ENCODE peak calls at places on chromosomes 13 and 19, in seven cellular contexts. O is lung; X is neuronal stem cell; C is sigmoid colon; N is aorta; L is hepatocyte; G is CD8-positive, alpha-beta memory T cell. I is an unnamed sample. For H3K4me1 and H3K9me3, the result is how much of the 10 kb centered on the place peaks cover.

GRCh38 chr19:7224205-7224833 is 69.9 kb downstream of the INSR start:
- DNase-seq in G (no peak), C (peak), O (peak), N (no peak), X (no peak), L (no peak), I (no peak)

GRCh38 chr13:23411706-23412105 is 21.8 kb downstream of the SACS start:
- DNase-seq in O (no peak), N (no peak), C (no peak), G (no peak), L (no peak), X (no peak), I (no peak)

GRCh38 chr13:26956532-26957142 is 196.1 kb upstream of the GPR12 start:
- DNase-seq in L (peak), O (no peak), G (no peak), C (no peak), X (no peak), N (no peak), I (no peak)

GRCh38 chr19:55251296-55252081 is 7.3 kb downstream of the PPP6R1 start:
- DNase-seq in N (no peak), X (no peak), C (no peak), L (no peak), G (no peak), O (no peak), I (no peak)

GRCh38 chr19:55545913-55546495 is 661 bp upstream of the SBK3 start:
- DNase-seq in X (no peak), G (no peak), O (no peak), C (no peak), N (no peak), L (no peak), I (no peak)

GRCh38 chr19:54172764-54173699 is at the start of gene TMC4:
- DNase-seq in X (no peak), G (no peak), O (peak), N (no peak), L (peak), C (no peak), I (no peak)

GRCh38 chr19:32702010-32702409 is 10.4 kb downstream of the NUDT19 start:
- DNase-seq in C (no peak), L (peak), X (no peak), N (no peak), G (no peak), O (no peak), I (no peak)

GRCh38 chr19:24033308-24033961 is 53.6 kb upstream of the ZNF254 start:
- DNase-seq in O (peak), N (peak), L (peak), C (peak), G (peak), X (peak), I (peak)

GRCh38 chr19:42255766-42256750 is 1.1 kb upstream of the ERF start:
- DNase-seq in G (no peak), X (peak), N (peak), O (no peak), C (peak), L (peak), I (peak)

GRCh38 chr19:49920624-49921363 is 8.2 kb upstream of the ATF5 start:
- DNase-seq in O (no peak), N (no peak), X (no peak), G (no peak), L (no peak), C (no peak), I (no peak)

GRCh38 chr19:3499738-3500428 is 591 bp downstream of the DOHH start:
- DNase-seq in N (no peak), C (no peak), O (no peak), X (no peak), G (no peak), L (no peak), I (no peak)

GRCh38 chr13:95553614-95554385 is 1.3 kb downstream of the CLDN10 start:
- DNase-seq in G (no peak), L (no peak), C (no peak), X (no peak), O (no peak), N (no peak), I (no peak)

GRCh38 chr13:110251227-110251791 is 55.6 kb downstream of the COL4A1 start:
- DNase-seq in G (no peak), L (no peak), C (peak), O (peak), N (no peak), X (no peak), I (no peak)

GRCh38 chr13:30616927-30617314 is 799 bp upstream of the USPL1 start:
- DNase-seq in X (no peak), C (peak), L (peak), N (no peak), O (peak), G (no peak), I (peak)

GRCh38 chr13:25085125-25085742 is 10.7 kb upstream of the PABPC3 start:
- DNase-seq in X (peak), G (no peak), N (no peak), L (peak), O (no peak), C (no peak), I (peak)

GRCh38 chr13:48404952-48405351 is 8.0 kb downstream of the LPAR6 start:
- DNase-seq in N (no peak), G (no peak), X (no peak), L (no peak), O (no peak), C (no peak), I (no peak)

GRCh38 chr13:73223372-73223781 is 164.6 kb downstream of the KLF5 start:
- DNase-seq in N (no peak), G (no peak), X (no peak), O (no peak), L (no peak), C (no peak), I (peak)

GRCh38 chr13:114230117-114230516 is 4.6 kb upstream of the CDC16 start:
- DNase-seq in N (no peak), G (no peak), O (no peak), L (peak), X (no peak), C (no peak), I (no peak)

GRCh38 chr19:40585677-40586422 is 9.2 kb downstream of the SHKBP1 start:
- DNase-seq in X (no peak), C (no peak), L (no peak), O (peak), G (no peak), N (no peak), I (no peak)

GRCh38 chr13:47277774-47278173 is 380.9 kb upstream of the HTR2A start:
- DNase-seq in X (no peak), N (no peak), L (no peak), O (no peak), C (no peak), G (no peak), I (no peak)

GRCh38 chr13:25213716-25214115 is 41.6 kb upstream of the AMER2 start:
- DNase-seq in X (no peak), O (no peak), G (no peak), N (no peak), L (no peak), C (no peak), I (no peak)

GRCh38 chr13:23979361-23980159 is 82.3 kb upstream of the C1QTNF9B start:
- DNase-seq in X (peak), C (peak), N (peak), O (peak), L (peak), G (peak), I (peak)

DNA sequence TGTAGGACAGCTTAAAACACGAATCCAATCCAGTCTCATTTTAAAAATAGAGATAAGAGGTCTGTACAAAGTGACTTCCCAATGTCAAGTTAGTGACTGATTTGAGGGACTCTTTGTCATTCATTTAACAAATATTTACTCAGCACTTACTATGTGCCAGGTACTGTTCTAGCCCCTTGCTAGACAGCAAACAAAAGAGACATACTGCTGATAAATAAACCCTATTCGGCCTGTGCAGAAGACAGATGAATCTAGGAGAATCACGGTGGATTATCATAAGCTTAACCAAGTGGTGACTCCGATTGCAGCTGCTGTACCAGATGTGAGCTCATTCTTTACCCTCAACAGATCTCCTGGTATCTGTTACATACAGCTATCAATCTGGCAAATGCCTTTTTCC is 6.4 kb upstream of the ELF1 start:
- DNase-seq in G (no peak), O (no peak), L (no peak), N (no peak), C (no peak), X (no peak), I (no peak)
- H3K4me1 ChIP-seq in G (under half), O (under half), L (under half), N (under half), C (under half), X (under half), I (under half)

DNA sequence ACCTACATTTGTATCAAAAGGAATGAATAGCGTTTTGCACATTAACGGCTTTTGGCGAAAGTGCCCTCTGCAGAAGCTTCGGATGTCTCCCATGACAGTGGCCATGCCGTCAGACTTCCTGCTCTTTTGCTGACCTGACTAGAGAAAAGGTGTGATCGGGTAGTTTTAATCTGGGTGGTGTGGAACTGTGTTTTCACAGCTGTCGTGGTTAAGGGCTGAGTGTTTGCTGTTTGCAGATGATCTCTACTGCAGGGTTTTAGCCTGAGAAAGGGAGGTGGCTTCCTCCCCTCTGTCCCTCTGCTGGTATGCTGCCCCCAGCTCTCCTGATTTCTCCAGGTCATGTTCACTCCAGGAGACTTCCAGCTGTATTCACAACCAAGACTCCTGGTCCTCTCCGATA is 22.4 kb downstream of the ZNF71 start:
- DNase-seq in L (no peak), C (no peak), O (no peak), G (no peak), N (no peak), X (no peak), I (no peak)
- H3K4me3 ChIP-seq in L (no peak), C (no peak), O (no peak), G (no peak), N (no peak), X (no peak), I (no peak)

GRCh38 chr19:15652559-15653278 is 12.0 kb downstream of the CYP4F3 start:
- DNase-seq in X (no peak), G (no peak), L (no peak), N (no peak), O (no peak), C (no peak), I (no peak)

DNA sequence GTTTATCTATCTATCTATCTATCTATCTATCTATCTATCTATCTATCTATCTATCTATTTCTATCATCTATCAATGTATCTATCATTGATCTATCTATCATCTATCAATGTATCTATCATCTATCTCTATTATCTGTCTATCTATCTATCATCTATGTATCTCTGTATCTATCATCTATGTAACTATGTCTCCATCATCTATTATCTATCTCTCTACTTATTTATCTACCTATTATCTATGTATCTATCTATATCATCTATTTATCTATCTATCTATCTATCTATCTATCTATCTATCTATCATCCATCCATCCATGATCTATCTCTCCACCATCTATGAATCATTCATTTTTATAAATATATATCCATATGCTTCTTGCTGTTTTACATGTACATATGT is 15.8 kb downstream of the CYP4F3 start:
- DNase-seq in X (no peak), O (no peak), C (no peak), L (no peak), N (no peak), G (no peak), I (no peak)
- H3K9me3 ChIP-seq in X (under half), O (under half), C (under half), L (under half), N (under half), G (under half), I (under half)

DNA sequence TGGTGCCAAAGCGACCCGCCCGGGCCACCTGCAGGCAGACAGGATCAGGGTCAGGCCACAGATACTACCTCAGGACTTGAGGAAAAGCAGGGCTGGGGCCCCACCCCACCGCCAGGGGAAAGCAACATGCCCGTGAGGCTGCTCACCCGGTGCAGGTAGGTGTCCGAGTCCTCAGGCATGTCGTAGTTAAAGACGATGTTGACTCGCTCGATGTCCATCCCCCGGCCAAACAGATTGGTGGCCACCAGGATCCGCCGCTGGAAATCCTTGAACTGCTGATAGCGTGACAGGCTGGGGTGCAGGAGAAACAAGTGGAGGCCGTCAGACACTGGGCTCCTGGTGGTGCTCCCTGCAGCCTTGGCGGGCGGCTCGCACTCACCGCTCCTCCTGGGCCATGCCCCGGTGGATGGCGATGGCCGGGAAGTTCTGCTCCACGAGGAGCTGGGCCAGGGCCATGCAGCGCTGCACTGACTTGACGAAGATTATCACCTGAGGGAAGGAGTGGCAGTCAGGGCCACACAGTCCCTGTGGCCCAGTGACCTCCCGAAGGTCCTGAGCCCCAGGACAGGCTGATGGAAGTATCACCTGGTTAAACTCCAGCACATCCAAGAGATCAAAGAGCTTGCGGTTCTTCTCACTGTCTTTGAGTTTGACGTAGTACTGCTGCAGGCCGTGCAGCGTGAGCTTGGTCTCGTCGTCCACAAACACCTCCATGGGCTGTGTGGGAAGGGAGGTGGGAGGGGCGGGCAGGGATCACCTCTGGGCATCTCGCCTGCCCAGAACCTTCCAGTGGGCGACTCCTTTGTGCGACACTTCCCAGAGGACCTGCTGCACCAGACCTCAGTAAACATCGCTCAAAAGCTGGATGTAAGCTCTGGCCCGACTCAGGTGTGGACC is 9.7 kb downstream of the DDX39A start:
- DNase-seq in O (no peak), C (no peak), N (no peak), G (no peak), L (no peak), X (no peak), I (no peak)
- H3K4me1 ChIP-seq in O (under half), C (under half), N (under half), G (half or more), L (under half), X (under half), I (under half)

GRCh38 chr13:50074843-50075242 is 59.6 kb downstream of the KCNRG start:
- DNase-seq in C (no peak), G (no peak), X (no peak), N (no peak), O (no peak), L (no peak), I (no peak)
- H3K4me3 ChIP-seq in C (no peak), G (no peak), X (no peak), N (peak), O (no peak), L (no peak), I (no peak)

GRCh38 chr19:22118132-22118531 is 65.8 kb downstream of the ZNF257 start:
- DNase-seq in O (no peak), X (no peak), C (no peak), G (no peak), L (no peak), N (no peak), I (no peak)
- H3K9me3 ChIP-seq in O (under half), X (under half), C (under half), G (under half), L (under half), N (under half), I (under half)

GRCh38 chr19:48351341-48351752 is 12.4 kb downstream of the TMEM143 start:
- DNase-seq in N (peak), X (peak), O (peak), C (peak), L (peak), G (peak), I (peak)
- H3K4me1 ChIP-seq in N (under half), X (under half), O (under half), C (under half), L (under half), G (under half), I (under half)

I was measured in HAP-1.